ENCODE peak calls at places on chromosome 10, in ten cellular contexts. L is kidney tubule cell, K is non-pigmented ciliary epithelial cell, U is NCI-H510A treated with DMSO at 0.1 percent for 48 hours, V is coronary artery, D is sciatic nerve, C is head of caudate nucleus, X is T-cell, S is HFFc6, A is NCI-H1105. W is an unnamed sample.

GRCh38 chr10:103197177-103197576 is 4.1 kb upstream of the NT5C2 start:
- DNase-seq in X (no peak), V (no peak), L (peak), K (no peak), D (no peak), S (peak), A (no peak), C (no peak), U (no peak), W (no peak)

GRCh38 chr10:28677889-28678686 is 767 bp downstream of the BAMBI start:
- DNase-seq in X (peak), D (no peak), K (no peak), S (no peak), A (no peak), L (peak), U (peak), C (peak), V (peak), W (no peak)

GRCh38 chr10:3468919-3469638 is 296.5 kb upstream of the PITRM1 start:
- DNase-seq in K (peak), X (no peak), V (peak), S (peak), A (no peak), U (no peak), L (peak), C (no peak), D (peak), W (peak)

GRCh38 chr10:112904000-112904399 is 46.0 kb upstream of the TCF7L2 start:
- DNase-seq in C (no peak), A (no peak), D (no peak), V (no peak), L (peak), K (no peak), U (no peak), S (peak), X (no peak), W (no peak)

GRCh38 chr10:96077181-96077580 is 33.8 kb downstream of the CCNJ start:
- DNase-seq in S (no peak), X (no peak), K (no peak), D (no peak), V (no peak), A (no peak), C (no peak), L (no peak), U (no peak), W (no peak)

GRCh38 chr10:100677290-100677945 is 68.0 kb upstream of the PAX2 start:
- DNase-seq in D (no peak), K (no peak), S (no peak), U (no peak), A (no peak), V (no peak), X (no peak), C (no peak), L (no peak), W (no peak)

GRCh38 chr10:129415261-129416135 is 51.5 kb upstream of the MGMT start:
- DNase-seq in D (no peak), S (no peak), K (no peak), U (no peak), X (no peak), C (no peak), V (no peak), A (no peak), L (peak), W (no peak)

GRCh38 chr10:69176823-69177222 is 3.2 kb upstream of the SUPV3L1 start:
- DNase-seq in U (no peak), A (no peak), K (no peak), S (no peak), L (no peak), C (no peak), X (no peak), D (no peak), V (no peak), W (no peak)

GRCh38 chr10:21385996-21386620 is 139.4 kb downstream of the SKIDA1 start:
- DNase-seq in U (no peak), X (no peak), K (no peak), D (no peak), C (no peak), V (no peak), A (no peak), S (no peak), L (no peak), W (no peak)

GRCh38 chr10:118979661-118980060 is 49.9 kb upstream of the NANOS1 start:
- DNase-seq in A (no peak), C (no peak), L (no peak), V (peak), K (no peak), U (no peak), S (no peak), D (no peak), X (no peak), W (no peak)

GRCh38 chr10:986137-986825 is 2.0 kb upstream of the GTPBP4 start:
- DNase-seq in V (no peak), U (peak), K (peak), C (no peak), S (peak), A (no peak), X (no peak), D (no peak), L (peak), W (no peak)

GRCh38 chr10:132859084-132859855 is 73.3 kb upstream of the NKX6-2 start:
- DNase-seq in U (no peak), D (peak), K (no peak), S (no peak), A (no peak), X (no peak), L (no peak), C (no peak), V (no peak), W (no peak)

GRCh38 chr10:121772890-121773289 is 154.9 kb downstream of the ATE1 start:
- DNase-seq in V (no peak), U (no peak), L (no peak), D (no peak), X (no peak), S (peak), A (no peak), K (peak), C (no peak), W (no peak)

GRCh38 chr10:23063387-23064287 is 31.7 kb upstream of the MSRB2 start:
- DNase-seq in V (no peak), L (peak), K (no peak), D (no peak), A (no peak), S (no peak), C (no peak), U (no peak), X (no peak), W (no peak)

GRCh38 chr10:77907900-77908717 is 18.4 kb downstream of the DLG5 start:
- DNase-seq in S (no peak), L (no peak), K (no peak), X (no peak), A (no peak), D (no peak), C (no peak), V (no peak), U (peak), W (no peak)

GRCh38 chr10:69180525-69181204 is 631 bp downstream of the SUPV3L1 start:
- DNase-seq in K (no peak), C (no peak), D (no peak), A (no peak), V (no peak), L (peak), U (no peak), S (peak), X (peak), W (no peak)

GRCh38 chr10:71737356-71738172 is 18.0 kb upstream of the C10orf105 start:
- DNase-seq in L (no peak), X (no peak), S (no peak), V (no peak), U (no peak), A (no peak), D (no peak), C (no peak), K (no peak), W (peak)

GRCh38 chr10:104300002-104300735 is 31.2 kb downstream of the GSTO2 start:
- DNase-seq in L (peak), S (peak), C (no peak), V (peak), A (no peak), K (peak), X (peak), U (no peak), D (no peak), W (peak)

GRCh38 chr10:117222552-117223412 is 18.1 kb upstream of the SLC18A2 start:
- DNase-seq in D (no peak), A (no peak), L (no peak), S (no peak), V (no peak), K (no peak), U (no peak), C (no peak), X (no peak), W (no peak)

GRCh38 chr10:125216897-125217296 is 56.5 kb upstream of the CTBP2 start:
- DNase-seq in A (no peak), U (no peak), V (no peak), D (no peak), K (no peak), S (no peak), L (no peak), C (no peak), X (no peak), W (no peak)

GRCh38 chr10:117533507-117534281 is 8.9 kb upstream of the EMX2 start:
- DNase-seq in U (no peak), S (no peak), K (no peak), L (peak), A (no peak), X (no peak), V (no peak), D (no peak), C (no peak), W (no peak)

GRCh38 chr10:34024708-34025425 is 690.4 kb upstream of the NRP1 start:
- DNase-seq in L (peak), C (no peak), D (no peak), V (no peak), X (no peak), K (no peak), A (no peak), U (no peak), S (no peak), W (no peak)

GRCh38 chr10:126972622-126973414 is 67.6 kb downstream of the DOCK1 start:
- DNase-seq in X (no peak), V (no peak), A (no peak), K (peak), U (no peak), C (no peak), L (peak), D (no peak), S (peak), W (peak)

GRCh38 chr10:43125274-43125845 is 12.9 kb upstream of the CSGALNACT2 start:
- DNase-seq in A (no peak), C (no peak), S (no peak), V (peak), X (no peak), K (no peak), U (no peak), L (no peak), D (no peak), W (no peak)

GRCh38 chr10:50331486-50331885 is 80.2 kb upstream of the ASAH2 start:
- DNase-seq in K (no peak), U (no peak), D (no peak), S (no peak), C (no peak), V (no peak), A (no peak), L (no peak), X (no peak), W (no peak)

GRCh38 chr10:130989670-130990247 is 321.8 kb downstream of the TCERG1L start:
- DNase-seq in L (no peak), X (no peak), V (no peak), K (no peak), D (no peak), S (no peak), C (no peak), A (no peak), U (no peak), W (no peak)

GRCh38 chr10:3126741-3127342 is 45.7 kb downstream of the PITRM1 start:
- DNase-seq in X (no peak), D (no peak), K (no peak), L (peak), U (peak), S (no peak), C (peak), V (no peak), A (peak), W (no peak)

GRCh38 chr10:28179490-28180099 is 123.3 kb downstream of the MPP7 start:
- DNase-seq in K (peak), C (no peak), X (peak), D (no peak), A (no peak), U (peak), V (no peak), S (peak), L (peak), W (peak)

GRCh38 chr10:114634607-114634974 is 23.5 kb downstream of the ABLIM1 start:
- DNase-seq in L (peak), A (no peak), K (no peak), S (peak), C (peak), U (no peak), V (peak), X (no peak), D (peak), W (peak)

GRCh38 chr10:62594093-62594520 is 210.4 kb upstream of the ADO start:
- DNase-seq in V (no peak), D (peak), S (peak), X (peak), U (peak), K (no peak), L (peak), C (peak), A (peak), W (no peak)

GRCh38 chr10:72665925-72666324 is 26.0 kb upstream of the MCU start:
- DNase-seq in X (no peak), D (no peak), C (no peak), S (peak), K (no peak), V (no peak), L (peak), A (no peak), U (no peak), W (peak)

GRCh38 chr10:74827045-74827441 is 643 bp downstream of the KAT6B start:
- DNase-seq in D (no peak), A (no peak), V (no peak), L (no peak), S (no peak), U (peak), C (no peak), K (no peak), X (no peak), W (no peak)

GRCh38 chr10:130169136-130169888 is 33.1 kb downstream of the GLRX3 start:
- DNase-seq in S (no peak), C (no peak), D (no peak), A (no peak), U (peak), X (no peak), L (peak), V (no peak), K (peak), W (peak)

GRCh38 chr10:120477006-120477722 is 20.1 kb downstream of the PLPP4 start:
- DNase-seq in C (no peak), L (peak), K (no peak), V (peak), U (no peak), A (no peak), S (peak), D (no peak), X (no peak), W (peak)

GRCh38 chr10:93821051-93821772 is 63.5 kb downstream of the LGI1 start:
- DNase-seq in X (no peak), V (no peak), U (peak), D (no peak), A (no peak), L (peak), C (no peak), K (peak), S (peak), W (peak)

GRCh38 chr10:132388901-132389630 is 7.9 kb upstream of the PWWP2B start:
- DNase-seq in L (no peak), D (peak), S (no peak), X (no peak), A (no peak), C (no peak), V (no peak), U (no peak), K (no peak), W (no peak)

GRCh38 chr10:129959544-129960492 is 4.3 kb downstream of the EBF3 start:
- DNase-seq in L (no peak), X (no peak), S (no peak), V (peak), A (no peak), K (no peak), U (no peak), C (no peak), D (peak), W (no peak)

GRCh38 chr10:132571565-132572544 is 34.3 kb downstream of the INPP5A start:
- DNase-seq in V (no peak), L (peak), A (no peak), K (peak), S (peak), C (no peak), X (no peak), D (no peak), U (no peak), W (peak)